ENCODE peak calls at places on chromosome 16, in nine cellular contexts. D is suprapubic skin; B is fibroblast of lung; V is heart left ventricle; G is stimulated activated CD4-positive, alpha-beta T cell treated with anti-CD3 and anti-CD28 coated beads, Interleukin-2, amount 100 ng/mL, for 4 hours; Z is AG10803; N is lower lobe of right lung; E is kidney epithelial cell; O is ovary. P is an unnamed sample.

GRCh38 chr16:66858740-66859396 is 14.7 kb downstream of the CA7 start:
- DNase-seq in D (no peak), B (peak), V (peak), G (no peak), Z (peak), N (peak), E (no peak), O (no peak), P (no peak)

GRCh38 chr16:59113009-59113408 is 378.9 kb upstream of the GOT2 start:
- DNase-seq in D (no peak), B (no peak), V (no peak), G (no peak), Z (no peak), N (no peak), E (no peak), O (no peak), P (no peak)

GRCh38 chr16:1678500-1679098 is 520 bp downstream of the JPT2 start:
- DNase-seq in D (no peak), B (peak), V (peak), G (peak), Z (peak), N (peak), E (no peak), O (peak), P (no peak)

GRCh38 chr16:30786936-30787612 is at the start of gene ZNF629:
- DNase-seq in D (peak), B (peak), V (peak), G (no peak), Z (peak), N (peak), E (no peak), O (peak), P (no peak)

GRCh38 chr16:58384437-58385055 is 7.7 kb upstream of the GINS3 start:
- DNase-seq in D (no peak), B (no peak), V (no peak), G (no peak), Z (no peak), N (no peak), E (no peak), O (no peak), P (no peak)

GRCh38 chr16:27264151-27264550 is 4.4 kb downstream of the NSMCE1 start:
- DNase-seq in D (no peak), B (peak), V (no peak), G (no peak), Z (peak), N (no peak), E (peak), O (no peak), P (no peak)

GRCh38 chr16:53052519-53053501 is at the start of gene CHD9NB:
- DNase-seq in D (no peak), B (peak), V (no peak), G (no peak), Z (peak), N (no peak), E (peak), O (no peak), P (no peak)

GRCh38 chr16:76614255-76614654 is 337.1 kb downstream of the CNTNAP4 start:
- DNase-seq in D (no peak), B (no peak), V (no peak), G (no peak), Z (no peak), N (no peak), E (no peak), O (no peak), P (no peak)

GRCh38 chr16:397135-397661 is at the start of gene NME4:
- DNase-seq in D (no peak), B (no peak), V (no peak), G (no peak), Z (no peak), N (no peak), E (no peak), O (peak), P (no peak)